ENCODE peak calls at places on chromosomes 1 and 21, in four cellular contexts. V, X, N and C are unnamed samples.

GRCh38 chr1:32219022-32219421 is 3.1 kb downstream of the TMEM234 start:
- DNase-seq in V (no peak), X (no peak), N (no peak), C (peak)

GRCh38 chr1:157403608-157404007 is 148.7 kb downstream of the FCRL5 start:
- DNase-seq in V (no peak), X (no peak), N (no peak), C (no peak)

GRCh38 chr21:44854664-44855446 is 18.6 kb downstream of the PTTG1IP start:
- DNase-seq in V (no peak), X (peak), N (no peak), C (no peak)

GRCh38 chr21:37658994-37659458 is 257.2 kb downstream of the KCNJ6 start:
- DNase-seq in V (peak), X (no peak), N (no peak), C (peak)

GRCh38 chr1:46427541-46427940 is 33.4 kb downstream of the FAAH start:
- DNase-seq in V (no peak), X (no peak), N (no peak), C (no peak)

GRCh38 chr1:176878750-176879536 is 285.6 kb downstream of the ASTN1 start:
- DNase-seq in V (no peak), X (no peak), N (no peak), C (no peak)

GRCh38 chr21:35559881-35560280 is 500.4 kb downstream of the SETD4 start:
- DNase-seq in V (no peak), X (no peak), N (no peak), C (peak)

GRCh38 chr1:212124891-212125582 is 89.5 kb downstream of the DTL start:
- DNase-seq in V (no peak), X (no peak), N (no peak), C (no peak)

GRCh38 chr1:59972216-59972924 is 45.8 kb upstream of the CYP2J2 start:
- DNase-seq in V (no peak), X (no peak), N (no peak), C (peak)

GRCh38 chr1:168556647-168557046 is 12.8 kb upstream of the XCL2 start:
- DNase-seq in V (no peak), X (no peak), N (no peak), C (no peak)

GRCh38 chr1:78419309-78419708 is 71.5 kb upstream of the PTGFR start:
- DNase-seq in V (no peak), X (no peak), N (no peak), C (peak)

GRCh38 chr1:17207046-17207445 is 2.1 kb downstream of the PADI1 start:
- DNase-seq in V (peak), X (no peak), N (peak), C (no peak)

GRCh38 chr1:42680921-42681683 is 1.1 kb upstream of the YBX1 start:
- DNase-seq in V (no peak), X (no peak), N (no peak), C (no peak)

GRCh38 chr1:8134546-8135235 is 108.6 kb upstream of the ERRFI1 start:
- DNase-seq in V (no peak), X (no peak), N (no peak), C (peak)

GRCh38 chr1:218991089-218991488 is 182.6 kb upstream of the LYPLAL1 start:
- DNase-seq in V (no peak), X (no peak), N (no peak), C (peak)

GRCh38 chr1:204359474-204360255 is at the start of gene PLEKHA6:
- DNase-seq in V (peak), X (no peak), N (no peak), C (no peak)

GRCh38 chr1:116871772-116872146 is 38.0 kb upstream of the PTGFRN start:
- DNase-seq in V (no peak), X (no peak), N (no peak), C (no peak)

GRCh38 chr1:82565146-82565545 is 764.4 kb downstream of the ADGRL2 start:
- DNase-seq in V (peak), X (no peak), N (peak), C (peak)

GRCh38 chr1:23448846-23449245 is 24.3 kb upstream of the TCEA3 start:
- DNase-seq in V (no peak), X (no peak), N (no peak), C (no peak)